ENCODE peak calls at places on chromosomes 2 and 18, in five cellular contexts. I is right lobe of liver, J is IMR-90, E is left ventricle myocardium inferior, Z is psoas muscle. N is an unnamed sample.

GRCh38 chr2:35973132-35973736 is 382.3 kb upstream of the CRIM1 start:
- DNase-seq in I (no peak), J (peak; percentile 42), E (no peak), Z (no peak), N (no peak)

GRCh38 chr18:22674300-22674699 is 256.6 kb upstream of the CTAGE1 start:
- DNase-seq in I (no peak), J (peak; percentile 94), E (no peak), Z (no peak), N (no peak)

GRCh38 chr2:235390108-235390815 is 103.6 kb upstream of the AGAP1 start:
- DNase-seq in I (no peak), J (peak; percentile 33), E (no peak), Z (no peak), N (no peak)

GRCh38 chr2:44244135-44244871 is 31.0 kb upstream of the SLC3A1 start:
- DNase-seq in I (peak; percentile 52), J (peak; percentile 68), E (peak; percentile 37), Z (peak; percentile 63), N (no peak)

GRCh38 chr2:44932079-44932478 is 9.4 kb upstream of the SIX3 start:
- DNase-seq in I (no peak), J (no peak), E (no peak), Z (no peak), N (no peak)

GRCh38 chr2:203395858-203396257 is 67.7 kb downstream of the ABI2 start:
- DNase-seq in I (no peak), J (no peak), E (no peak), Z (no peak), N (no peak)

GRCh38 chr2:63545023-63545422 is 43.3 kb downstream of the WDPCP start:
- DNase-seq in I (no peak), J (no peak), E (no peak), Z (no peak), N (no peak)

GRCh38 chr18:23551978-23552377 is 34.3 kb downstream of the NPC1 start:
- DNase-seq in I (no peak), J (no peak), E (no peak), Z (no peak), N (no peak)

GRCh38 chr2:12321017-12321641 is 395.6 kb upstream of the TRIB2 start:
- DNase-seq in I (no peak), J (peak; percentile 98), E (peak; percentile 30), Z (peak; percentile 72), N (no peak)

GRCh38 chr2:232535761-232536530 is 3.5 kb upstream of the CHRNG start:
- DNase-seq in I (no peak), J (no peak), E (no peak), Z (peak; percentile 13), N (no peak)

GRCh38 chr18:62450546-62451395 is 72.1 kb upstream of the ZCCHC2 start:
- DNase-seq in I (peak; percentile 89), J (peak; percentile 63), E (peak; percentile 63), Z (peak; percentile 92), N (peak; percentile 79)

GRCh38 chr2:120879401-120880295 is 144.0 kb downstream of the GLI2 start:
- DNase-seq in I (no peak), J (no peak), E (no peak), Z (peak; percentile 78), N (no peak)

GRCh38 chr2:182866461-182867369 is at the start of gene FRZB:
- DNase-seq in I (peak; percentile 55), J (peak; percentile 73), E (peak; percentile 73), Z (peak; percentile 81), N (peak; percentile 55)

GRCh38 chr2:104664672-104665071 is 189.2 kb upstream of the POU3F3 start:
- DNase-seq in I (no peak), J (no peak), E (no peak), Z (no peak), N (no peak)

GRCh38 chr2:159921752-159922404 is 123.9 kb upstream of the CD302 start:
- DNase-seq in I (peak; percentile 80), J (peak; percentile 35), E (peak; percentile 76), Z (peak; percentile 69), N (no peak)

GRCh38 chr2:42261531-42262195 is 92.5 kb downstream of the EML4 start:
- DNase-seq in I (no peak), J (no peak), E (no peak), Z (no peak), N (no peak)

GRCh38 chr2:99442837-99443236 is 47.0 kb downstream of the REV1 start:
- DNase-seq in I (no peak), J (peak; percentile 28), E (no peak), Z (no peak), N (no peak)

DNA sequence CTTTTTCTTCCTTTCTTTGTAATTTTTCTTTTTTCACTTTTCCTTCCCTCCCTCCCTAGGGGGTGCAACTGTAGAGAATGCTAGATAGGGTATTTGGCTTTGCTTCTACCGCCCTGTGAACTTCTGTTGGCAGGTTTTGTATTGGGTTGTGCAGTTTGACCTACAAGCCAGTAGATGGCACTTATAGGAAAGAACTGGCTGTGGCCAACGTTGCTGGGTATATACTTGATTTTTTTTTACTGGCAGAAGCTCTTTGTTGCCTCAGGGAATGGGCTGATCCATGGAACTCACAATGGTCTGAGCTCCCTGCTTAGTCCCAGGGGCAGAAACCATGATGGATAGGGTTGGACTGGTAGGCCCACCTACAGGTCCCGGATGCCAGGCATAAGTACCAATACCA is 1019.5 kb upstream of the LRRTM1 start:
- DNase-seq in I (no peak), J (no peak), E (no peak), Z (no peak), N (no peak)
- TF ChIP-seq CTCF in I (peak; percentile 7), J (no peak), E (no peak), Z (no peak), N (peak; percentile 41)

DNA sequence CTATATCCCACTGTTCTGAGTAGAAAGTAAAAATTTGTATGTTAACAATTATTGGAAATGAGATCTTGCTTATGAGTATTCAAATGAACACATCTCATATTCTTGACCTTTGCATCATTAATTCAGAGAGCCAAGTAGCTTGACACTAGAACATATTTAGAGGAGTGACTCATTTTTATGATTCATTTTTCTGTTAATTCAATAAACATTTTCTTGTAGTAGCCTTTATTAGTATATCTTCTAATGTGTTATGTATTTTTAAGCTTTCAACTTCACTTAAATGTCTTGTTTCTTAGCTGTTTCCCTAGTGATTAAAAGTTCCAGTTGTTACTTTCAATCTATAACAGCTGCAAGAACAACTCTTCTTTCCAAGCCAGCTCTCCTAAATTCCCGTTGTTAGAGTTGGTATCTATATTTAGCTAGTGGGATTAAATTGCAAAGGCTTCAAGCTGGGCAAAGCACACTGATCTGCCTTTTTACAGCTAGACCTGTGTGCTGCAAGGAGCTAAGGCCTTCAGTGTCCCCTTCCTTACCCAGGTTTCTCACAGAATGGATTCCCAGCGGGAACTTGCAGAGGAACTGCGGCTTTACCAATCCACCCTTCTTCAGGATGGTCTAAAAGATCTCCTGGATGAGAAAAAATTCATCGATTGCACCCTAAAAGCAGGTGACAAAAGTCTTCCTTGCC is at the start of gene KLHL41:
- DNase-seq in I (no peak), J (peak; percentile 50), E (no peak), Z (no peak), N (no peak)
- H3K27ac ChIP-seq in I (no peak within 1 kb of the TSS), J (no peak within 1 kb of the TSS), E (peak within 1 kb of the TSS; percentile 67), Z (peak within 1 kb of the TSS; percentile 87), N (no peak within 1 kb of the TSS)

DNA sequence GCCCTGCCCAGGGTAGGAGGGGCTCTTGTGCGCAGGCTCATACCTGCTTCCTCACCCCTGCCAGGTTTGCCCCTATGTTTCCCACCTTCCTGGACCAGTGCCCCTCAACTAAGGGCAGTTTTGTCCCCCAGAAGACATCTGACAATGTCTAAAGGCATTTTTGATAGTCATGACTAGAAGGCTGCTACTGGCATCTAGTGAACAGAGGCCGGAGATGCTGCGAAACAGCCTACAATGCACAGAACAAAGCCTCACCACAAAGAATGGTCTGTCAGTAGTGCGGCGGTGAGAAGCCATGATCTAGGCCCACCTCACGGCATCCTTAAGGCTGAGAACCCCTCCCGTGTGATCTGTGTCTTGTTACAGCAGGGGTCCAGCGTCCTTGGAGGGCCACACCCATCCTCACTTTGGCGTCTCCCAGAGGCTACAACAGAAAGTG is 96.0 kb downstream of the TMEM17 start:
- DNase-seq in I (no peak), J (no peak), E (no peak), Z (no peak), N (no peak)
- TF ChIP-seq CTCF in I (no peak), J (no peak), E (peak; percentile 53), Z (no peak), N (peak; percentile 28)

GRCh38 chr2:68414862-68415261 is 49.8 kb downstream of the PLEK start:
- DNase-seq in I (no peak), J (no peak), E (no peak), Z (no peak), N (no peak)

GRCh38 chr2:68416081-68416675 is 50.9 kb downstream of the FBXO48 start:
- DNase-seq in I (no peak), J (no peak), E (no peak), Z (no peak), N (no peak)

GRCh38 chr2:68413466-68413865 is 48.4 kb downstream of the PLEK start:
- DNase-seq in I (no peak), J (no peak), E (no peak), Z (no peak), N (no peak)

GRCh38 chr2:68415521-68415920 is 50.4 kb downstream of the PLEK start:
- DNase-seq in I (no peak), J (no peak), E (no peak), Z (no peak), N (no peak)

DNA sequence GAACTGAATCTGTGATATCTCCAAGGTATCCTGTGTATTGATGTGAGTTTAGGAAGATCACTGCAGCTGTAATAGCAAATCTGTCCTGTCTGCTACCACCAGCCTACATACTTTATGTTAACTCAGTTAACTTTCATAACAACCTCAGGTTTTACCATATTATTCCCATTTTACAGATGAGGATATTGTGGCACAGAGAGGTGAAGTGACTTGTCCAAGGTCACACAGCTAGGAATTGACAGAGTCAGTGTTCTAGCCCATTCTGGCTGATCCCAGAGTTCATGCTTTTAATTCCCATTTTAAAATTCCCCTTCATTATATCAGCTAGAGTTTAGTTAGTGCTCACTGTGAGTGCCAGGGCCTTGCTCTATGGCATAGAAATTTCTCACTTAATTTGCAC is 49.4 kb downstream of the PLEK start:
- DNase-seq in I (no peak), J (no peak), E (no peak), Z (no peak), N (no peak)
- H3K27ac ChIP-seq in I (no peak overlapping the region), J (no peak overlapping the region), E (peak overlapping the region; percentile 38), Z (no peak overlapping the region), N (no peak overlapping the region)

GRCh38 chr2:101200714-101201113 is 49.5 kb upstream of the TBC1D8 start:
- DNase-seq in I (no peak), J (peak; percentile 31), E (no peak), Z (no peak), N (no peak)

GRCh38 chr2:101208830-101209229 is 43.9 kb upstream of the CNOT11 start:
- DNase-seq in I (no peak), J (no peak), E (no peak), Z (no peak), N (no peak)

GRCh38 chr2:101205521-101205998 is 47.1 kb upstream of the CNOT11 start:
- DNase-seq in I (peak; percentile 40), J (peak; percentile 80), E (peak; percentile 25), Z (no peak), N (peak; percentile 66)

GRCh38 chr2:101206080-101206479 is 46.6 kb upstream of the CNOT11 start:
- DNase-seq in I (no peak), J (no peak), E (no peak), Z (no peak), N (no peak)

GRCh38 chr2:101204400-101205095 is 48.1 kb upstream of the CNOT11 start:
- DNase-seq in I (no peak), J (no peak), E (no peak), Z (no peak), N (no peak)
- TF ChIP-seq CTCF in I (no peak), J (peak; percentile 17), E (no peak), Z (no peak), N (no peak)

N was measured in RWPE2.